ENCODE peak calls at places on chromosomes 5 and 9, in eight cellular contexts. One of them, this sample, is unnamed.

GRCh38 chr5:173499471-173500212 is 116.8 kb downstream of the BOD1 start:
- DNase-seq in heart left ventricle: no peak
- DNase-seq in stomach: peak; percentile 83
- DNase-seq in cardiac muscle cell: no peak
- DNase-seq in AG04450: no peak
- DNase-seq in esophagus squamous epithelium: no peak
- DNase-seq in body of pancreas: peak; percentile 84
- DNase-seq in fibroblast of lung: no peak
- DNase-seq in this sample: no peak

GRCh38 chr5:88251048-88251711 is 17.5 kb downstream of the TMEM161B start:
- DNase-seq in heart left ventricle: no peak
- DNase-seq in stomach: no peak
- DNase-seq in cardiac muscle cell: no peak
- DNase-seq in AG04450: no peak
- DNase-seq in esophagus squamous epithelium: no peak
- DNase-seq in body of pancreas: no peak
- DNase-seq in fibroblast of lung: peak; percentile 12
- DNase-seq in this sample: no peak

GRCh38 chr9:130453487-130453886 is 8.7 kb downstream of the ASS1 start:
- DNase-seq in heart left ventricle: peak; percentile 64
- DNase-seq in stomach: peak; percentile 89
- DNase-seq in cardiac muscle cell: peak; percentile 93
- DNase-seq in AG04450: no peak
- DNase-seq in esophagus squamous epithelium: no peak
- DNase-seq in body of pancreas: peak; percentile 80
- DNase-seq in fibroblast of lung: peak; percentile 34
- DNase-seq in this sample: no peak

GRCh38 chr9:111451570-111451969 is 32.6 kb downstream of the ECPAS start:
- DNase-seq in heart left ventricle: no peak
- DNase-seq in stomach: no peak
- DNase-seq in cardiac muscle cell: no peak
- DNase-seq in AG04450: no peak
- DNase-seq in esophagus squamous epithelium: no peak
- DNase-seq in body of pancreas: no peak
- DNase-seq in fibroblast of lung: peak; percentile 8
- DNase-seq in this sample: no peak

GRCh38 chr9:127796225-127796813 is 6.4 kb upstream of the FPGS start:
- DNase-seq in heart left ventricle: no peak
- DNase-seq in stomach: peak; percentile 58
- DNase-seq in cardiac muscle cell: no peak
- DNase-seq in AG04450: no peak
- DNase-seq in esophagus squamous epithelium: no peak
- DNase-seq in body of pancreas: peak; percentile 71
- DNase-seq in fibroblast of lung: peak; percentile 34
- DNase-seq in this sample: no peak

GRCh38 chr5:170503970-170504525 is at the start of gene KCNIP1:
- DNase-seq in heart left ventricle: no peak
- DNase-seq in stomach: no peak
- DNase-seq in cardiac muscle cell: peak; percentile 80
- DNase-seq in AG04450: no peak
- DNase-seq in esophagus squamous epithelium: no peak
- DNase-seq in body of pancreas: peak; percentile 22
- DNase-seq in fibroblast of lung: no peak
- DNase-seq in this sample: no peak

GRCh38 chr5:8362507-8362906 is 493.6 kb downstream of the MTRR start:
- DNase-seq in heart left ventricle: no peak
- DNase-seq in stomach: no peak
- DNase-seq in cardiac muscle cell: no peak
- DNase-seq in AG04450: no peak
- DNase-seq in esophagus squamous epithelium: no peak
- DNase-seq in body of pancreas: no peak
- DNase-seq in fibroblast of lung: no peak
- DNase-seq in this sample: no peak

GRCh38 chr5:176415240-176416122 is 858 bp downstream of the CLTB start:
- DNase-seq in heart left ventricle: peak; percentile 35
- DNase-seq in stomach: peak; percentile 41
- DNase-seq in cardiac muscle cell: peak; percentile 39
- DNase-seq in AG04450: no peak
- DNase-seq in esophagus squamous epithelium: no peak
- DNase-seq in body of pancreas: peak; percentile 46
- DNase-seq in fibroblast of lung: peak; percentile 45
- DNase-seq in this sample: no peak

GRCh38 chr9:78133751-78134150 is 102.1 kb upstream of the CEP78 start:
- DNase-seq in heart left ventricle: no peak
- DNase-seq in stomach: no peak
- DNase-seq in cardiac muscle cell: no peak
- DNase-seq in AG04450: no peak
- DNase-seq in esophagus squamous epithelium: no peak
- DNase-seq in body of pancreas: no peak
- DNase-seq in fibroblast of lung: no peak
- DNase-seq in this sample: no peak

GRCh38 chr9:69093471-69094103 is 58.0 kb downstream of the FXN start:
- DNase-seq in heart left ventricle: no peak
- DNase-seq in stomach: no peak
- DNase-seq in cardiac muscle cell: no peak
- DNase-seq in AG04450: no peak
- DNase-seq in esophagus squamous epithelium: no peak
- DNase-seq in body of pancreas: peak; percentile 30
- DNase-seq in fibroblast of lung: no peak
- DNase-seq in this sample: peak; percentile 99

GRCh38 chr9:80320480-80320879 is 748.7 kb downstream of the TLE4 start:
- DNase-seq in heart left ventricle: no peak
- DNase-seq in stomach: no peak
- DNase-seq in cardiac muscle cell: no peak
- DNase-seq in AG04450: no peak
- DNase-seq in esophagus squamous epithelium: no peak
- DNase-seq in body of pancreas: no peak
- DNase-seq in fibroblast of lung: no peak
- DNase-seq in this sample: no peak

GRCh38 chr9:126678989-126679388 is 65.3 kb downstream of the LMX1B start:
- DNase-seq in heart left ventricle: no peak
- DNase-seq in stomach: no peak
- DNase-seq in cardiac muscle cell: no peak
- DNase-seq in AG04450: no peak
- DNase-seq in esophagus squamous epithelium: no peak
- DNase-seq in body of pancreas: no peak
- DNase-seq in fibroblast of lung: no peak
- DNase-seq in this sample: no peak

GRCh38 chr9:91734371-91734981 is 215.6 kb downstream of the ROR2 start:
- DNase-seq in heart left ventricle: peak; percentile 61
- DNase-seq in stomach: peak; percentile 80
- DNase-seq in cardiac muscle cell: peak; percentile 72
- DNase-seq in AG04450: no peak
- DNase-seq in esophagus squamous epithelium: peak; percentile 7
- DNase-seq in body of pancreas: peak; percentile 68
- DNase-seq in fibroblast of lung: peak; percentile 67
- DNase-seq in this sample: no peak

GRCh38 chr5:78799254-78800017 is 150.9 kb upstream of the LHFPL2 start:
- DNase-seq in heart left ventricle: no peak
- DNase-seq in stomach: no peak
- DNase-seq in cardiac muscle cell: no peak
- DNase-seq in AG04450: no peak
- DNase-seq in esophagus squamous epithelium: no peak
- DNase-seq in body of pancreas: no peak
- DNase-seq in fibroblast of lung: peak; percentile 62
- DNase-seq in this sample: no peak

GRCh38 chr9:137174722-137175293 is 3.0 kb upstream of the TMEM210 start:
- DNase-seq in heart left ventricle: no peak
- DNase-seq in stomach: no peak
- DNase-seq in cardiac muscle cell: no peak
- DNase-seq in AG04450: no peak
- DNase-seq in esophagus squamous epithelium: no peak
- DNase-seq in body of pancreas: no peak
- DNase-seq in fibroblast of lung: no peak
- DNase-seq in this sample: no peak

GRCh38 chr9:130110166-130110565 is 56.5 kb downstream of the GPR107 start:
- DNase-seq in heart left ventricle: no peak
- DNase-seq in stomach: no peak
- DNase-seq in cardiac muscle cell: no peak
- DNase-seq in AG04450: no peak
- DNase-seq in esophagus squamous epithelium: no peak
- DNase-seq in body of pancreas: no peak
- DNase-seq in fibroblast of lung: no peak
- DNase-seq in this sample: no peak

GRCh38 chr9:124839612-124840299 is 13.5 kb upstream of the WDR38 start:
- DNase-seq in heart left ventricle: no peak
- DNase-seq in stomach: no peak
- DNase-seq in cardiac muscle cell: no peak
- DNase-seq in AG04450: no peak
- DNase-seq in esophagus squamous epithelium: no peak
- DNase-seq in body of pancreas: no peak
- DNase-seq in fibroblast of lung: peak; percentile 46
- DNase-seq in this sample: no peak

GRCh38 chr5:65262094-65262493 is 219.6 kb downstream of the ADAMTS6 start:
- DNase-seq in heart left ventricle: peak; percentile 18
- DNase-seq in stomach: no peak
- DNase-seq in cardiac muscle cell: peak; percentile 38
- DNase-seq in AG04450: no peak
- DNase-seq in esophagus squamous epithelium: no peak
- DNase-seq in body of pancreas: peak; percentile 12
- DNase-seq in fibroblast of lung: no peak
- DNase-seq in this sample: no peak

GRCh38 chr9:22105005-22105722 is 96.1 kb upstream of the CDKN2B start:
- DNase-seq in heart left ventricle: no peak
- DNase-seq in stomach: no peak
- DNase-seq in cardiac muscle cell: no peak
- DNase-seq in AG04450: no peak
- DNase-seq in esophagus squamous epithelium: no peak
- DNase-seq in body of pancreas: no peak
- DNase-seq in fibroblast of lung: no peak
- DNase-seq in this sample: no peak

GRCh38 chr9:110047232-110047954 is 160.6 kb downstream of the C9orf152 start:
- DNase-seq in heart left ventricle: no peak
- DNase-seq in stomach: no peak
- DNase-seq in cardiac muscle cell: no peak
- DNase-seq in AG04450: no peak
- DNase-seq in esophagus squamous epithelium: no peak
- DNase-seq in body of pancreas: no peak
- DNase-seq in fibroblast of lung: no peak
- DNase-seq in this sample: no peak
- H3K4me3 ChIP-seq in heart left ventricle: peak overlapping the region; percentile 72
- H3K4me3 ChIP-seq in stomach: peak overlapping the region; percentile 68
- H3K4me3 ChIP-seq in cardiac muscle cell: no peak overlapping the region
- H3K4me3 ChIP-seq in AG04450: no peak overlapping the region
- H3K4me3 ChIP-seq in esophagus squamous epithelium: no peak overlapping the region
- H3K4me3 ChIP-seq in body of pancreas: no peak overlapping the region
- H3K4me3 ChIP-seq in fibroblast of lung: no peak overlapping the region
- H3K4me3 ChIP-seq in this sample: peak overlapping the region; percentile 98

DNA sequence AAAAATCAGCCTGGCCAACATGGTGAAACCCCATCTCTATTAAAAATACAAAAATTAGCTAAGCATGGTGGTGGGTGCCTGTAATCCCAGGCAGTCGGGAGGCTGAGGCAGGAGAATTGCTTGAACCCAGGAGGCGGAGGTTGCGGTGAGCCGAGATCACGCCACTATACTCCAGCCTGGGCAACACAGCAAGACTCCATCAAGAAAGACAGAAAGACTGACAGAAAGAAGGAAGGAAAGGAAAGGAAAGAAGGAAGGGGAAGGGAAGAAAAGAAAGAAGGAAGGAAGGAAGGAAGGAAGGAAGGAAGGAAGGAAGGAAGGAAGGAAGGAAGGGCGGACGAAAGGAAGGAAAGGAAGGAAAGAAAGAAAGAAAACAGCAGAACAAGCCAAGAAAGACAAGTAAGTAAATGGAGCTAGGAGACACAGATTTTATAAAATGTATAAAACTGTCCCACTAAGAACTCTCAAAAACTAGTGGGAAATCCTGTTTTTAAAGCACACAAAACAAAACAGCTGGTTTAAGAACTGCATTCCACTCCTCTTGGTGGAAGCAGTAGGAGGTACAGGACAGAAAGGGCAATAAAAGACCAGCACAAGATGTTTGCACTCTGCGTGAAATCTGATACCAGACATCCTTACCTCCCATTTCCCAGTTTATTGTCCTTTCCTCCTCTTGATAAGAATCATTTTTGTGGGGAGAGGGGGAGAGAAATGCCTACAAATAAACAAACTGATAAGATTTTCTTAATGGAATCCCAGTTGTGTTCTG is 46.7 kb downstream of the MYO10 start:
- DNase-seq in heart left ventricle: no peak
- DNase-seq in stomach: no peak
- DNase-seq in cardiac muscle cell: no peak
- DNase-seq in AG04450: peak; percentile 59
- DNase-seq in esophagus squamous epithelium: no peak
- DNase-seq in body of pancreas: no peak
- DNase-seq in fibroblast of lung: peak; percentile 77
- DNase-seq in this sample: no peak
- TF ChIP-seq CTCF in heart left ventricle: no peak
- TF ChIP-seq CTCF in stomach: no peak
- TF ChIP-seq CTCF in cardiac muscle cell: no peak
- TF ChIP-seq CTCF in AG04450: no peak
- TF ChIP-seq CTCF in esophagus squamous epithelium: no peak
- TF ChIP-seq CTCF in body of pancreas: no peak
- TF ChIP-seq CTCF in fibroblast of lung: no peak
- TF ChIP-seq CTCF in this sample: no peak

GRCh38 chr9:3475300-3476020 is 50.3 kb downstream of the RFX3 start:
- DNase-seq in heart left ventricle: no peak
- DNase-seq in stomach: no peak
- DNase-seq in cardiac muscle cell: no peak
- DNase-seq in AG04450: no peak
- DNase-seq in esophagus squamous epithelium: no peak
- DNase-seq in body of pancreas: no peak
- DNase-seq in fibroblast of lung: no peak
- DNase-seq in this sample: no peak

GRCh38 chr9:3468407-3469205 is 57.2 kb downstream of the RFX3 start:
- DNase-seq in heart left ventricle: no peak
- DNase-seq in stomach: no peak
- DNase-seq in cardiac muscle cell: no peak
- DNase-seq in AG04450: no peak
- DNase-seq in esophagus squamous epithelium: no peak
- DNase-seq in body of pancreas: no peak
- DNase-seq in fibroblast of lung: no peak
- DNase-seq in this sample: no peak

GRCh38 chr9:3477236-3477834 is 48.5 kb downstream of the RFX3 start:
- DNase-seq in heart left ventricle: no peak
- DNase-seq in stomach: no peak
- DNase-seq in cardiac muscle cell: no peak
- DNase-seq in AG04450: no peak
- DNase-seq in esophagus squamous epithelium: no peak
- DNase-seq in body of pancreas: no peak
- DNase-seq in fibroblast of lung: no peak
- DNase-seq in this sample: no peak

GRCh38 chr9:3474821-3475220 is 51.0 kb downstream of the RFX3 start:
- DNase-seq in heart left ventricle: no peak
- DNase-seq in stomach: no peak
- DNase-seq in cardiac muscle cell: no peak
- DNase-seq in AG04450: no peak
- DNase-seq in esophagus squamous epithelium: no peak
- DNase-seq in body of pancreas: no peak
- DNase-seq in fibroblast of lung: no peak
- DNase-seq in this sample: no peak

GRCh38 chr9:3473402-3473801 is 52.4 kb downstream of the RFX3 start:
- DNase-seq in heart left ventricle: no peak
- DNase-seq in stomach: no peak
- DNase-seq in cardiac muscle cell: no peak
- DNase-seq in AG04450: no peak
- DNase-seq in esophagus squamous epithelium: no peak
- DNase-seq in body of pancreas: no peak
- DNase-seq in fibroblast of lung: no peak
- DNase-seq in this sample: no peak
- H3K4me3 ChIP-seq in heart left ventricle: no peak overlapping the region
- H3K4me3 ChIP-seq in stomach: no peak overlapping the region
- H3K4me3 ChIP-seq in cardiac muscle cell: no peak overlapping the region
- H3K4me3 ChIP-seq in AG04450: no peak overlapping the region
- H3K4me3 ChIP-seq in esophagus squamous epithelium: no peak overlapping the region
- H3K4me3 ChIP-seq in body of pancreas: no peak overlapping the region
- H3K4me3 ChIP-seq in fibroblast of lung: no peak overlapping the region
- H3K4me3 ChIP-seq in this sample: no peak overlapping the region

GRCh38 chr5:168992687-168993086 is 308.3 kb downstream of the SLIT3 start:
- DNase-seq in heart left ventricle: no peak
- DNase-seq in stomach: peak; percentile 58
- DNase-seq in cardiac muscle cell: peak; percentile 62
- DNase-seq in AG04450: no peak
- DNase-seq in esophagus squamous epithelium: no peak
- DNase-seq in body of pancreas: no peak
- DNase-seq in fibroblast of lung: no peak
- DNase-seq in this sample: no peak
- TF ChIP-seq CTCF in heart left ventricle: peak; percentile 4
- TF ChIP-seq CTCF in stomach: peak; percentile 39
- TF ChIP-seq CTCF in cardiac muscle cell: peak; percentile 21
- TF ChIP-seq CTCF in AG04450: no peak
- TF ChIP-seq CTCF in esophagus squamous epithelium: no peak
- TF ChIP-seq CTCF in body of pancreas: no peak
- TF ChIP-seq CTCF in fibroblast of lung: no peak
- TF ChIP-seq CTCF in this sample: peak; percentile 51